ENCODE peak calls at places on chromosomes 11 and 22, in four cellular contexts. One of them, this sample, is unnamed.

GRCh38 chr11:37450613-37451012 is 852.6 kb upstream of the RAG2 start:
- DNase-seq in stimulated activated CD4-positive, alpha-beta T cell treated with anti-CD3 and anti-CD28 coated beads, Interleukin-1b, Interleukin-23, amount 100 ng/mL, for 48 hours: no peak
- DNase-seq in islet precursor cell: no peak
- DNase-seq in kidney epithelial cell: no peak
- DNase-seq in this sample: no peak

GRCh38 chr22:19679476-19680099 is 34.7 kb upstream of the SEPTIN5 start:
- DNase-seq in islet precursor cell: no peak
- DNase-seq in kidney epithelial cell: no peak
- DNase-seq in stimulated activated CD4-positive, alpha-beta T cell treated with anti-CD3 and anti-CD28 coated beads, Interleukin-1b, Interleukin-23, amount 100 ng/mL, for 48 hours: peak
- DNase-seq in this sample: peak

GRCh38 chr11:13717331-13717730 is 48.9 kb downstream of the FAR1 start:
- DNase-seq in islet precursor cell: peak
- DNase-seq in stimulated activated CD4-positive, alpha-beta T cell treated with anti-CD3 and anti-CD28 coated beads, Interleukin-1b, Interleukin-23, amount 100 ng/mL, for 48 hours: no peak
- DNase-seq in kidney epithelial cell: peak
- DNase-seq in this sample: no peak

GRCh38 chr22:24095816-24096215 is 84.7 kb downstream of the CABIN1 start:
- DNase-seq in islet precursor cell: peak
- DNase-seq in kidney epithelial cell: no peak
- DNase-seq in stimulated activated CD4-positive, alpha-beta T cell treated with anti-CD3 and anti-CD28 coated beads, Interleukin-1b, Interleukin-23, amount 100 ng/mL, for 48 hours: no peak
- DNase-seq in this sample: no peak

GRCh38 chr11:67646535-67647336 is 3.8 kb downstream of the ACY3 start:
- DNase-seq in stimulated activated CD4-positive, alpha-beta T cell treated with anti-CD3 and anti-CD28 coated beads, Interleukin-1b, Interleukin-23, amount 100 ng/mL, for 48 hours: no peak
- DNase-seq in kidney epithelial cell: no peak
- DNase-seq in islet precursor cell: no peak
- DNase-seq in this sample: no peak

GRCh38 chr22:48635825-48636224 is 1191.8 kb downstream of the BRD1 start:
- DNase-seq in kidney epithelial cell: no peak
- DNase-seq in islet precursor cell: no peak
- DNase-seq in stimulated activated CD4-positive, alpha-beta T cell treated with anti-CD3 and anti-CD28 coated beads, Interleukin-1b, Interleukin-23, amount 100 ng/mL, for 48 hours: no peak
- DNase-seq in this sample: no peak

GRCh38 chr11:79332017-79332416 is 108.8 kb downstream of the TENM4 start:
- DNase-seq in islet precursor cell: no peak
- DNase-seq in kidney epithelial cell: no peak
- DNase-seq in stimulated activated CD4-positive, alpha-beta T cell treated with anti-CD3 and anti-CD28 coated beads, Interleukin-1b, Interleukin-23, amount 100 ng/mL, for 48 hours: no peak
- DNase-seq in this sample: no peak

GRCh38 chr22:25774575-25775026 is 32.6 kb downstream of the MYO18B start:
- DNase-seq in islet precursor cell: peak
- DNase-seq in stimulated activated CD4-positive, alpha-beta T cell treated with anti-CD3 and anti-CD28 coated beads, Interleukin-1b, Interleukin-23, amount 100 ng/mL, for 48 hours: no peak
- DNase-seq in kidney epithelial cell: no peak
- DNase-seq in this sample: peak

GRCh38 chr22:45948081-45948648 is 28.8 kb downstream of the WNT7B start:
- DNase-seq in stimulated activated CD4-positive, alpha-beta T cell treated with anti-CD3 and anti-CD28 coated beads, Interleukin-1b, Interleukin-23, amount 100 ng/mL, for 48 hours: no peak
- DNase-seq in kidney epithelial cell: no peak
- DNase-seq in islet precursor cell: no peak
- DNase-seq in this sample: peak

GRCh38 chr11:62001450-62002178 is 34.2 kb upstream of the FTH1 start:
- DNase-seq in stimulated activated CD4-positive, alpha-beta T cell treated with anti-CD3 and anti-CD28 coated beads, Interleukin-1b, Interleukin-23, amount 100 ng/mL, for 48 hours: no peak
- DNase-seq in kidney epithelial cell: no peak
- DNase-seq in islet precursor cell: no peak
- DNase-seq in this sample: peak

GRCh38 chr11:12556788-12557384 is 117.3 kb upstream of the TEAD1 start:
- DNase-seq in stimulated activated CD4-positive, alpha-beta T cell treated with anti-CD3 and anti-CD28 coated beads, Interleukin-1b, Interleukin-23, amount 100 ng/mL, for 48 hours: no peak
- DNase-seq in islet precursor cell: peak
- DNase-seq in kidney epithelial cell: peak
- DNase-seq in this sample: no peak

GRCh38 chr11:107696140-107696539 is 15.7 kb downstream of the SLN start:
- DNase-seq in kidney epithelial cell: peak
- DNase-seq in islet precursor cell: no peak
- DNase-seq in stimulated activated CD4-positive, alpha-beta T cell treated with anti-CD3 and anti-CD28 coated beads, Interleukin-1b, Interleukin-23, amount 100 ng/mL, for 48 hours: no peak
- DNase-seq in this sample: no peak

GRCh38 chr11:93905384-93905783 is 55.0 kb upstream of the VSTM5 start:
- DNase-seq in islet precursor cell: no peak
- DNase-seq in stimulated activated CD4-positive, alpha-beta T cell treated with anti-CD3 and anti-CD28 coated beads, Interleukin-1b, Interleukin-23, amount 100 ng/mL, for 48 hours: no peak
- DNase-seq in kidney epithelial cell: no peak
- DNase-seq in this sample: no peak

GRCh38 chr11:107750313-107750712 is 38.5 kb upstream of the SLN start:
- DNase-seq in islet precursor cell: no peak
- DNase-seq in kidney epithelial cell: no peak
- DNase-seq in stimulated activated CD4-positive, alpha-beta T cell treated with anti-CD3 and anti-CD28 coated beads, Interleukin-1b, Interleukin-23, amount 100 ng/mL, for 48 hours: no peak
- DNase-seq in this sample: no peak

GRCh38 chr11:103491777-103492176 is 382.6 kb downstream of the DYNC2H1 start:
- DNase-seq in kidney epithelial cell: no peak
- DNase-seq in stimulated activated CD4-positive, alpha-beta T cell treated with anti-CD3 and anti-CD28 coated beads, Interleukin-1b, Interleukin-23, amount 100 ng/mL, for 48 hours: no peak
- DNase-seq in islet precursor cell: peak
- DNase-seq in this sample: no peak

GRCh38 chr22:38870791-38871359 is 1.1 kb downstream of the CBX6 start:
- DNase-seq in kidney epithelial cell: no peak
- DNase-seq in stimulated activated CD4-positive, alpha-beta T cell treated with anti-CD3 and anti-CD28 coated beads, Interleukin-1b, Interleukin-23, amount 100 ng/mL, for 48 hours: no peak
- DNase-seq in islet precursor cell: peak
- DNase-seq in this sample: no peak

GRCh38 chr11:67367014-67367835 is 6.2 kb downstream of the CLCF1 start:
- DNase-seq in stimulated activated CD4-positive, alpha-beta T cell treated with anti-CD3 and anti-CD28 coated beads, Interleukin-1b, Interleukin-23, amount 100 ng/mL, for 48 hours: no peak
- DNase-seq in kidney epithelial cell: no peak
- DNase-seq in islet precursor cell: no peak
- DNase-seq in this sample: no peak

GRCh38 chr11:129275825-129276224 is 83.7 kb upstream of the ARHGAP32 start:
- DNase-seq in kidney epithelial cell: no peak
- DNase-seq in islet precursor cell: no peak
- DNase-seq in stimulated activated CD4-positive, alpha-beta T cell treated with anti-CD3 and anti-CD28 coated beads, Interleukin-1b, Interleukin-23, amount 100 ng/mL, for 48 hours: no peak
- DNase-seq in this sample: no peak

GRCh38 chr11:68135161-68135560 is 14.0 kb upstream of the CHKA start:
- DNase-seq in kidney epithelial cell: no peak
- DNase-seq in islet precursor cell: no peak
- DNase-seq in stimulated activated CD4-positive, alpha-beta T cell treated with anti-CD3 and anti-CD28 coated beads, Interleukin-1b, Interleukin-23, amount 100 ng/mL, for 48 hours: no peak
- DNase-seq in this sample: no peak

GRCh38 chr11:126607374-126607773 is 251.9 kb downstream of the ST3GAL4 start:
- DNase-seq in kidney epithelial cell: no peak
- DNase-seq in islet precursor cell: peak
- DNase-seq in stimulated activated CD4-positive, alpha-beta T cell treated with anti-CD3 and anti-CD28 coated beads, Interleukin-1b, Interleukin-23, amount 100 ng/mL, for 48 hours: no peak
- DNase-seq in this sample: peak

GRCh38 chr11:62088331-62088933 is 35.4 kb upstream of the INCENP start:
- DNase-seq in islet precursor cell: no peak
- DNase-seq in stimulated activated CD4-positive, alpha-beta T cell treated with anti-CD3 and anti-CD28 coated beads, Interleukin-1b, Interleukin-23, amount 100 ng/mL, for 48 hours: no peak
- DNase-seq in kidney epithelial cell: no peak
- DNase-seq in this sample: no peak

GRCh38 chr11:133934599-133935550 is 21.9 kb downstream of the IGSF9B start:
- DNase-seq in kidney epithelial cell: no peak
- DNase-seq in stimulated activated CD4-positive, alpha-beta T cell treated with anti-CD3 and anti-CD28 coated beads, Interleukin-1b, Interleukin-23, amount 100 ng/mL, for 48 hours: peak
- DNase-seq in islet precursor cell: peak
- DNase-seq in this sample: peak

GRCh38 chr11:27464155-27464759 is 8.3 kb downstream of the LGR4 start:
- DNase-seq in stimulated activated CD4-positive, alpha-beta T cell treated with anti-CD3 and anti-CD28 coated beads, Interleukin-1b, Interleukin-23, amount 100 ng/mL, for 48 hours: no peak
- DNase-seq in islet precursor cell: peak
- DNase-seq in kidney epithelial cell: peak
- DNase-seq in this sample: no peak

GRCh38 chr11:84437129-84438123 is 1151.3 kb upstream of the CCDC90B start:
- DNase-seq in islet precursor cell: peak
- DNase-seq in kidney epithelial cell: no peak
- DNase-seq in stimulated activated CD4-positive, alpha-beta T cell treated with anti-CD3 and anti-CD28 coated beads, Interleukin-1b, Interleukin-23, amount 100 ng/mL, for 48 hours: no peak
- DNase-seq in this sample: no peak

GRCh38 chr22:17176715-17177114 is 17.6 kb upstream of the HDHD5 start:
- DNase-seq in islet precursor cell: no peak
- DNase-seq in kidney epithelial cell: no peak
- DNase-seq in stimulated activated CD4-positive, alpha-beta T cell treated with anti-CD3 and anti-CD28 coated beads, Interleukin-1b, Interleukin-23, amount 100 ng/mL, for 48 hours: no peak
- DNase-seq in this sample: no peak

GRCh38 chr22:24327827-24328226 is 57.2 kb downstream of the SPECC1L start:
- DNase-seq in kidney epithelial cell: no peak
- DNase-seq in stimulated activated CD4-positive, alpha-beta T cell treated with anti-CD3 and anti-CD28 coated beads, Interleukin-1b, Interleukin-23, amount 100 ng/mL, for 48 hours: no peak
- DNase-seq in islet precursor cell: no peak
- DNase-seq in this sample: no peak

GRCh38 chr22:49158741-49159564 is 668.7 kb downstream of the BRD1 start:
- DNase-seq in kidney epithelial cell: no peak
- DNase-seq in stimulated activated CD4-positive, alpha-beta T cell treated with anti-CD3 and anti-CD28 coated beads, Interleukin-1b, Interleukin-23, amount 100 ng/mL, for 48 hours: no peak
- DNase-seq in islet precursor cell: no peak
- DNase-seq in this sample: no peak

GRCh38 chr11:36131719-36132349 is 157.4 kb downstream of the COMMD9 start:
- DNase-seq in stimulated activated CD4-positive, alpha-beta T cell treated with anti-CD3 and anti-CD28 coated beads, Interleukin-1b, Interleukin-23, amount 100 ng/mL, for 48 hours: no peak
- DNase-seq in islet precursor cell: peak
- DNase-seq in kidney epithelial cell: no peak
- DNase-seq in this sample: peak

GRCh38 chr11:63845305-63845704 is 6.4 kb downstream of the MARK2 start:
- DNase-seq in kidney epithelial cell: no peak
- DNase-seq in stimulated activated CD4-positive, alpha-beta T cell treated with anti-CD3 and anti-CD28 coated beads, Interleukin-1b, Interleukin-23, amount 100 ng/mL, for 48 hours: no peak
- DNase-seq in islet precursor cell: peak
- DNase-seq in this sample: no peak

GRCh38 chr22:43050995-43051394 is 36.0 kb upstream of the PACSIN2 start:
- DNase-seq in islet precursor cell: peak
- DNase-seq in stimulated activated CD4-positive, alpha-beta T cell treated with anti-CD3 and anti-CD28 coated beads, Interleukin-1b, Interleukin-23, amount 100 ng/mL, for 48 hours: no peak
- DNase-seq in kidney epithelial cell: no peak
- DNase-seq in this sample: no peak

GRCh38 chr11:19880088-19880345 is 167.4 kb downstream of the NAV2 start:
- DNase-seq in stimulated activated CD4-positive, alpha-beta T cell treated with anti-CD3 and anti-CD28 coated beads, Interleukin-1b, Interleukin-23, amount 100 ng/mL, for 48 hours: no peak
- DNase-seq in islet precursor cell: no peak
- DNase-seq in kidney epithelial cell: no peak
- DNase-seq in this sample: no peak

GRCh38 chr22:50058338-50059184 is 463 bp upstream of the TTLL8 start:
- DNase-seq in stimulated activated CD4-positive, alpha-beta T cell treated with anti-CD3 and anti-CD28 coated beads, Interleukin-1b, Interleukin-23, amount 100 ng/mL, for 48 hours: no peak
- DNase-seq in islet precursor cell: no peak
- DNase-seq in kidney epithelial cell: no peak
- DNase-seq in this sample: no peak

GRCh38 chr11:103624708-103625623 is 411.5 kb upstream of the DDI1 start:
- DNase-seq in stimulated activated CD4-positive, alpha-beta T cell treated with anti-CD3 and anti-CD28 coated beads, Interleukin-1b, Interleukin-23, amount 100 ng/mL, for 48 hours: no peak
- DNase-seq in islet precursor cell: no peak
- DNase-seq in kidney epithelial cell: peak
- DNase-seq in this sample: peak

GRCh38 chr11:78586452-78587046 is 11.9 kb upstream of the NARS2 start:
- DNase-seq in islet precursor cell: no peak
- DNase-seq in kidney epithelial cell: no peak
- DNase-seq in stimulated activated CD4-positive, alpha-beta T cell treated with anti-CD3 and anti-CD28 coated beads, Interleukin-1b, Interleukin-23, amount 100 ng/mL, for 48 hours: no peak
- DNase-seq in this sample: no peak

GRCh38 chr11:125680747-125681146 is at the start of gene ACRV1:
- DNase-seq in islet precursor cell: no peak
- DNase-seq in stimulated activated CD4-positive, alpha-beta T cell treated with anti-CD3 and anti-CD28 coated beads, Interleukin-1b, Interleukin-23, amount 100 ng/mL, for 48 hours: no peak
- DNase-seq in kidney epithelial cell: no peak
- DNase-seq in this sample: no peak

GRCh38 chr11:104526006-104526405 is 362.1 kb upstream of the PDGFD start:
- DNase-seq in stimulated activated CD4-positive, alpha-beta T cell treated with anti-CD3 and anti-CD28 coated beads, Interleukin-1b, Interleukin-23, amount 100 ng/mL, for 48 hours: no peak
- DNase-seq in kidney epithelial cell: no peak
- DNase-seq in islet precursor cell: no peak
- DNase-seq in this sample: no peak

This sample was measured in BE2C.